ENCODE peak calls at places on chromosomes 13 and 19, in six cellular contexts. T is colonic mucosa, A is astrocyte of the cerebellum, U is breast epithelium, G is GM23338, H is WTC11. N is an unnamed sample.

GRCh38 chr13:99307247-99307646 is at the start of gene GPR183:
- DNase-seq in U (no peak), T (no peak), G (no peak), H (no peak), A (no peak), N (no peak)

GRCh38 chr13:74117207-74117705 is 16.9 kb downstream of the KLF12 start:
- DNase-seq in A (no peak), U (no peak), H (no peak), G (no peak), T (no peak), N (no peak)

GRCh38 chr13:94702181-94703041 is 9.9 kb downstream of the SOX21 start:
- DNase-seq in H (peak; percentile 31), U (no peak), T (no peak), A (no peak), G (peak; percentile 55), N (no peak)

GRCh38 chr13:97224544-97225324 is 2.6 kb downstream of the MBNL2 start:
- DNase-seq in U (peak; percentile 68), T (peak; percentile 62), H (no peak), A (peak; percentile 45), G (peak; percentile 69), N (no peak)

GRCh38 chr13:29936051-29936813 is 85.8 kb upstream of the UBL3 start:
- DNase-seq in G (no peak), U (no peak), H (no peak), T (no peak), A (no peak), N (no peak)

GRCh38 chr13:41254902-41255301 is 8.5 kb downstream of the MTRF1 start:
- DNase-seq in G (no peak), A (no peak), U (no peak), H (no peak), T (no peak), N (no peak)

GRCh38 chr19:4749870-4750269 is 26.2 kb upstream of the DPP9 start:
- DNase-seq in U (no peak), A (no peak), T (no peak), G (no peak), H (no peak), N (no peak)

GRCh38 chr19:16208064-16208759 is 10.5 kb downstream of the AP1M1 start:
- DNase-seq in G (no peak), T (no peak), U (no peak), A (no peak), H (peak; percentile 4), N (no peak)

GRCh38 chr19:31066385-31066784 is 282.9 kb downstream of the TSHZ3 start:
- DNase-seq in A (peak; percentile 23), T (no peak), G (no peak), H (no peak), U (no peak), N (no peak)

GRCh38 chr19:42528354-42529247 is at the start of gene CEACAM1:
- DNase-seq in A (no peak), H (no peak), G (no peak), T (peak; percentile 89), U (peak; percentile 72), N (no peak)

GRCh38 chr19:52398091-52398461 is 427 bp downstream of the ZNF528 start:
- DNase-seq in H (peak; percentile 19), A (no peak), T (peak; percentile 21), U (no peak), G (peak; percentile 44), N (no peak)

GRCh38 chr13:99217461-99218101 is 16.9 kb downstream of the UBAC2 start:
- DNase-seq in H (no peak), G (no peak), U (no peak), A (no peak), T (no peak), N (no peak)

GRCh38 chr19:32719611-32720059 is at the start of gene TDRD12:
- DNase-seq in T (no peak), G (peak; percentile 74), H (peak; percentile 70), U (no peak), A (no peak), N (no peak)

GRCh38 chr13:66992183-66992582 is 238.0 kb downstream of the PCDH9 start:
- DNase-seq in G (no peak), H (no peak), T (no peak), U (no peak), A (peak; percentile 60), N (no peak)

GRCh38 chr19:8663920-8664670 is 33.7 kb downstream of the NFILZ start:
- DNase-seq in T (no peak), H (no peak), U (no peak), G (peak; percentile 53), A (no peak), N (no peak)

GRCh38 chr13:43830481-43830873 is 43.7 kb upstream of the ENOX1 start:
- DNase-seq in H (no peak), G (no peak), A (no peak), T (no peak), U (no peak), N (no peak)

GRCh38 chr13:109868583-109869311 is 82.4 kb upstream of the IRS2 start:
- DNase-seq in H (no peak), U (no peak), A (no peak), T (no peak), G (no peak), N (no peak)

GRCh38 chr13:49610176-49610575 is 18.1 kb upstream of the ARL11 start:
- DNase-seq in U (no peak), H (no peak), T (no peak), A (no peak), G (no peak), N (no peak)

GRCh38 chr13:36275190-36276002 is 22.2 kb downstream of the CCDC169 start:
- DNase-seq in U (no peak), A (peak; percentile 75), G (peak; percentile 85), T (peak; percentile 26), H (no peak), N (no peak)

GRCh38 chr13:54185101-54185500 is 1156.5 kb downstream of the OLFM4 start:
- DNase-seq in T (no peak), H (no peak), A (no peak), G (peak; percentile 32), U (no peak), N (no peak)

GRCh38 chr19:46181386-46181774 is 33.3 kb downstream of the IGFL2 start:
- DNase-seq in H (no peak), U (no peak), A (no peak), G (no peak), T (no peak), N (no peak)

GRCh38 chr13:65530688-65531087 is 1699.4 kb downstream of the PCDH9 start:
- DNase-seq in A (no peak), H (no peak), U (no peak), G (no peak), T (no peak), N (no peak)

GRCh38 chr13:82766732-82767321 is 1115.4 kb downstream of the SLITRK1 start:
- DNase-seq in H (no peak), G (no peak), T (no peak), U (no peak), A (no peak), N (no peak)

DNA sequence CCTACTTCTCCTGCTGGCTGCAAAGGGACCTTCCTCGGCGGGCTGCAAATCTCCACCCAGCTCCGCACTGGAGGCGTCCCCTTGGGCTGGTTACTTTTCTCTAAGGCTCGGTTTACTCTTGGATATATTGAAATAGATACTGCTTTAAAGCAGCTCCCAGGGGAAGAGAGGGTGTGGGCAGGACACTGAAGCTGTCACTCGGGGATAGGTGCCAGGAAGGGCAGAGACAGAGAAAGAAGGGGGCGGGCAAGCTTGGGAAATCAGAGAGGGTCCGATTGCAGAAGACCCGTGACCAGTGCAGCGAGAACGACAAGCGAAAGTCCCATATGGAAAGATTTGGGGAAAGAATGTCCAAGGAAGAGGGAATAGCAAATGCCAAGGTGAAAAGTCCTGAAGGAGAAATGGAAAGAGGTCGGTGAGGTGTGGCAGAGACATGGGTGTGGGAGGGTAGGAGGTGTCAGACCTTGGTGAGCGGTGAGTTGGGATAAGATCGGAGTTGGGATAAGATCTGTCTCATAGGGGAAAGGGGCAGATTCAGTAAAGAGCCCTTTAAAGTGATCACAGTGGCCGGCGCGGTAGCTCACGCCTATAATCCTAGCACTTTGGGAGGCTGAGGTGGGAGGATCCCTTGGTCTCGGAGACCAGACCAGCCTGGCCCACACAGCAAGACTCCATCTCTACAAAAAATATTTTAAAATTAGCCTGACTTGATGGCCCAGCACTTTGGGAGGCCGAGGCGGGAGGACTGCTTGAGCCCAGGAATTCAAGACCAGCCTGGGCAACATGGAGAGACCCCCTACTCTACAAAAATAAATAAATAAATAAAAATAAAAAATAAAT is 618 bp downstream of the THSD8 start:
- DNase-seq in G (no peak), A (no peak), H (no peak), T (peak; percentile 57), U (no peak), N (no peak)
- TF ChIP-seq CTCF in G (no peak), A (no peak), H (no peak), T (no peak), U (no peak), N (no peak)

DNA sequence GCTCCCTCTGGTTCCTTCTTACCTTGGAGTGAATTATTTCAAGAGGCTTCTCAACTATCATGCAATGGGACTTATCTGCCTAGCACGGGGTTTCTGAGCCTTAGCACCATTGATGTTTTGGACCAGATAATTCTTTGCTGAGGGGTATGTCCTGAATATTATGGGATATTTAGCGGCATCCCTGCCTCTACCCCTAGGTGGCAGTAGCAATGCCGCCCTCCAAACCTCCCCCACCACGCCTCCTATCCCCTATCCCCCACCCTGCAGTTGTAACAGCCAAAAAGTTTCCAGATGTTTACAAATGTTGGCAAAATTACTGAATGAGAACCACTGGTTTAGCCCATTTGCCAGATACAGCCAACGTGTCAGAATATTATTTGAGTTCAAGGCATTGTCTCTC is 125.5 kb downstream of the POSTN start:
- DNase-seq in A (no peak), G (peak; percentile 68), U (no peak), T (no peak), H (peak; percentile 53), N (no peak)
- TF ChIP-seq CTCF in A (no peak), G (peak; percentile 69), U (no peak), T (no peak), H (peak; percentile 51), N (no peak)

GRCh38 chr19:788821-789472 is 8.3 kb upstream of the PTBP1 start:
- DNase-seq in G (peak; percentile 60), T (no peak), A (no peak), U (no peak), H (no peak), N (no peak)
- TF ChIP-seq CTCF in G (peak; percentile 25), T (no peak), A (no peak), U (no peak), H (no peak), N (no peak)

GRCh38 chr19:37506387-37507166 is at the start of gene ZNF793:
- DNase-seq in U (peak; percentile 82), H (peak; percentile 80), A (peak; percentile 54), G (peak; percentile 93), T (peak; percentile 80), N (peak; percentile 70)
- TF ChIP-seq CTCF in U (no peak), H (no peak), A (no peak), G (no peak), T (no peak), N (no peak)

GRCh38 chr13:20703785-20704458 is 423 bp downstream of the IL17D start:
- DNase-seq in H (peak; percentile 74), U (peak; percentile 47), G (peak; percentile 86), A (peak; percentile 39), T (peak; percentile 86), N (peak; percentile 72)
- TF ChIP-seq CTCF in H (peak; percentile 18), U (no peak), G (peak; percentile 43), A (peak; percentile 39), T (peak; percentile 20), N (no peak)

N was measured in activated B cell treated with CpG ODN at 0.5 μM for 24 hours.